ENCODE peak calls at places on chromosomes 13 and 19, in ten cellular contexts. E is thyroid gland, T is A549, Z is neural progenitor cell, V is PC-9, M is IMR-90, X is AG04450, K is AG04449, H is SK-N-SH, A is cardiac muscle cell. F is an unnamed sample.

GRCh38 chr19:48558018-48558684 is 6.2 kb downstream of the SULT2B1 start:
- DNase-seq in E (peak), T (peak), Z (no peak), V (no peak), M (peak), X (no peak), K (no peak), H (no peak), A (no peak), F (peak)

GRCh38 chr13:43041368-43041921 is 18.1 kb downstream of the DNAJC15 start:
- DNase-seq in E (no peak), T (no peak), Z (no peak), V (no peak), M (peak), X (no peak), K (no peak), H (no peak), A (no peak), F (no peak)

GRCh38 chr13:44299142-44299541 is 74.5 kb upstream of the SERP2 start:
- DNase-seq in E (no peak), T (no peak), Z (no peak), V (no peak), M (peak), X (no peak), K (no peak), H (no peak), A (no peak), F (no peak)

GRCh38 chr13:109897988-109898623 is 111.7 kb upstream of the IRS2 start:
- DNase-seq in E (no peak), T (no peak), Z (no peak), V (no peak), M (no peak), X (no peak), K (no peak), H (no peak), A (no peak), F (peak)

GRCh38 chr19:18280247-18281081 is 958 bp downstream of the JUND start:
- DNase-seq in E (peak), T (peak), Z (peak), V (peak), M (peak), X (no peak), K (no peak), H (peak), A (peak), F (peak)

GRCh38 chr13:94315188-94315587 is 164.3 kb downstream of the DCT start:
- DNase-seq in E (no peak), T (no peak), Z (no peak), V (no peak), M (no peak), X (no peak), K (no peak), H (no peak), A (no peak), F (no peak)

GRCh38 chr19:46466536-46467199 is 4.7 kb downstream of the PNMA8A start:
- DNase-seq in E (no peak), T (no peak), Z (no peak), V (no peak), M (peak), X (peak), K (peak), H (no peak), A (no peak), F (peak)

GRCh38 chr13:63209330-63210017 is 1793.8 kb upstream of the PCDH20 start:
- DNase-seq in E (no peak), T (no peak), Z (no peak), V (no peak), M (peak), X (no peak), K (no peak), H (no peak), A (no peak), F (peak)

GRCh38 chr13:29457299-29457698 is 138.2 kb downstream of the SLC7A1 start:
- DNase-seq in E (no peak), T (no peak), Z (no peak), V (no peak), M (peak), X (no peak), K (peak), H (no peak), A (no peak), F (peak)

GRCh38 chr13:67935655-67936054 is 705.5 kb upstream of the PCDH9 start:
- DNase-seq in E (no peak), T (no peak), Z (no peak), V (no peak), M (no peak), X (no peak), K (no peak), H (no peak), A (no peak), F (no peak)

GRCh38 chr19:2338055-2338615 is 9.7 kb downstream of the SPPL2B start:
- DNase-seq in E (no peak), T (no peak), Z (no peak), V (no peak), M (no peak), X (no peak), K (no peak), H (no peak), A (no peak), F (no peak)

GRCh38 chr13:60427285-60427684 is 30.3 kb downstream of the TDRD3 start:
- DNase-seq in E (no peak), T (no peak), Z (no peak), V (no peak), M (no peak), X (no peak), K (no peak), H (no peak), A (no peak), F (no peak)

GRCh38 chr13:60433505-60433904 is 36.5 kb downstream of the TDRD3 start:
- DNase-seq in E (no peak), T (no peak), Z (no peak), V (no peak), M (no peak), X (no peak), K (no peak), H (no peak), A (no peak), F (no peak)

GRCh38 chr13:60435762-60436374 is 38.8 kb downstream of the TDRD3 start:
- DNase-seq in E (no peak), T (no peak), Z (no peak), V (no peak), M (no peak), X (no peak), K (no peak), H (no peak), A (no peak), F (no peak)

GRCh38 chr13:60426075-60426474 is 29.1 kb downstream of the TDRD3 start:
- DNase-seq in E (no peak), T (no peak), Z (no peak), V (no peak), M (no peak), X (no peak), K (no peak), H (no peak), A (no peak), F (no peak)

DNA sequence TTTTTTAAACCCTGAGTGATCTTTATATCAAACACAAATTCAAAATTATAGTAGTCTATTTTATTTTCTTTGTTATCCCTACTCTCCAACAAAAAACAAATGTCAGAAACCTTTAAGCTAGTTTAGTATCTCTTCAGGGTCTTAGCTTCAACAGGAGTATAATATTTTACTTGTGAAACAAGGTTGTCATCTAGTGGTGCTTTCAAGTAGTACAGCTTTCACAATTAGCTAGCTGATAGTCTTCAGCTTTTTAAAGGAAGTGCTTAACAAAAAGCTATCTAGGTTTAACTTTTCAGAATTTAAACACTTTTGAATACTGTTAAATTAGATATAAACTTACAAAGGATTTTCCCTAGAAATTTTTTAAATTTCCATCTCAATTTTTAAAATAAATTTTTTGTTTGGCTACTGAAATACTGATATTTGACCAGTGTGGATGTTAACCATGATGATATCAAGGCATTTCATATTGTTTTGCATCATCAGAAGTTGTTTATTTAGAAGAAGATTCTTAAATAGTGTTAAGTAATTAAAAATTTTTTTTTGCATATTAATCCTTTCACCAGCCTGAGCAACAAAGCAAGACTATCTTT is 34.2 kb downstream of the TDRD3 start:
- DNase-seq in E (no peak), T (peak), Z (peak), V (peak), M (peak), X (peak), K (peak), H (peak), A (peak), F (peak)
- TF ChIP-seq CTCF in E (peak), T (peak), Z (peak), V (peak), M (peak), X (peak), K (peak), H (peak), A (peak), F (peak)

GRCh38 chr19:1238373-1239303 is 833 bp upstream of the CBARP start:
- DNase-seq in E (no peak), T (no peak), Z (no peak), V (no peak), M (no peak), X (no peak), K (no peak), H (no peak), A (no peak), F (no peak)

GRCh38 chr19:1237027-1237659 is 662 bp downstream of the CBARP start:
- DNase-seq in E (no peak), T (no peak), Z (peak), V (no peak), M (no peak), X (no peak), K (no peak), H (peak), A (no peak), F (no peak)

GRCh38 chr19:1236566-1236965 is 1.2 kb downstream of the CBARP start:
- DNase-seq in E (no peak), T (no peak), Z (peak), V (no peak), M (no peak), X (no peak), K (no peak), H (peak), A (no peak), F (no peak)

GRCh38 chr19:1239420-1239795 is 1.6 kb upstream of the CBARP start:
- DNase-seq in E (no peak), T (no peak), Z (peak), V (no peak), M (no peak), X (no peak), K (no peak), H (no peak), A (no peak), F (no peak)

DNA sequence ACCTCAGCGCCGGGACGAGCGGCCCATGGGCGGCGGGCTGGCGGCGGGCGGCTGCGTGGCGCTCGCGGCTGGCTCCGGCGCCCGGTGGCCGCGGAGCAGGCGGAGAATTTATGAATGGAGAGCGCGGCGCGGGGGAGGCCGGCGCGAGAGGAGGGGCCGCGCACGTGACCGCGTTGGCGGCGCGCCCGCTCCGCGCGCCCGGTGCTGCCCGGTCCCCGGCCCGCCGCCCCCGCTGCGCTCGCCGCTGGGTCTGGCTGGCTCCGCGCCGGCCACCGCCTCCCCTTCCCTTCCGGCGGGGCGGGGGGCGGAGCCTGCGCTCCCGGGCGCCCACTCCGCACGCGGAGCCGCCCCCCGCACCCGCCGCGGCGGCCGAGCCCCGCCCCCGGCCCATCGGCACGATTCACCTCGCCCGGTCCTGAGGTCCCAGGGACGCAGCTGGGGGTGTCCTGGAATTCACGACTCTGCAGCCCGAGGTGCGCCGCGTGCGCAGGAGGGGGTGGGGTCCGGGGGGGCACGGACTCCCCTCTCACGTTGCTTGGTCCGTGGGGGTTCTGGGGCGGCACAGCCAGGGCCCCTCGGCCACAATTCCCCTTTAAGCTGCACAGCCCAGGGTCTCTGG is at the start of gene CBARP:
- DNase-seq in E (peak), T (no peak), Z (peak), V (no peak), M (no peak), X (no peak), K (no peak), H (peak), A (peak), F (no peak)
- H3K4me3 ChIP-seq in E (no peak), T (peak), Z (peak), V (peak), M (peak), X (peak), K (peak), H (peak), A (peak), F (peak)

DNA sequence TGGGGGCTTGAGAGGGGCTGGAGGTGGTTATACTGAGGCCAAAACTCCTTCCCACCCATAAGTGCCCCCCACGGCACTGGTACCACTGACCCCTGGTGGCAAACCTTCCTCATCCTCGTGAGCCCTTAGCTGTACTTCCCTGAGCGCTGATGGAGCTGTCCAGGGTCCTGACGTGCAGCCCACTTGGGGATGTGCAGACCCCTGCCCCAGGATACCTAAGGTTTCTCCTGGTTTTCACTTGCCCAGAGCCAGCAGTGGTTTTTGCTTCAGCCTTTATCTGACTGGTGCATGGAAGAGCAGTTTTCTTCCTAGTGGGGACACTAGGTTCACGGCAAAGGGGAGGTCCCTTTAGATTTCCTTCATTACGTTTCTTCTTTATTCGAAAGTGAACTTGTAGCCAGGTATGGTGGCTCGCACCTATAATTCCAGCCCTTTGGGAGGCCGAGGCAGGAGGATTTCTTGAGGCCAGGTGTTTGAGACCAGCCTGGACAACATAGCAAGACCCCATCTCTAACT is 28.7 kb upstream of the KCTD15 start:
- DNase-seq in E (no peak), T (no peak), Z (peak), V (no peak), M (peak), X (no peak), K (no peak), H (no peak), A (peak), F (no peak)
- TF ChIP-seq CTCF in E (no peak), T (peak), Z (peak), V (no peak), M (peak), X (peak), K (no peak), H (peak), A (peak), F (peak)

GRCh38 chr19:44367024-44367423 is 10.5 kb upstream of the ZNF112 start:
- DNase-seq in E (no peak), T (no peak), Z (no peak), V (peak), M (no peak), X (no peak), K (no peak), H (no peak), A (no peak), F (no peak)
- H3K4me3 ChIP-seq in E (no peak), T (no peak), Z (no peak), V (peak), M (no peak), X (no peak), K (no peak), H (no peak), A (no peak), F (no peak)